ENCODE peak calls at places on chromosome 3, in five cellular contexts. D is body of pancreas, R is right cardiac atrium, J is neuronal stem cell, Q is lung. Z is an unnamed sample. For H3K4me1 and H3K9me3, the result is how much of the 10 kb centered on the place peaks cover.

GRCh38 chr3:52233968-52234367 is 5.0 kb downstream of the TWF2 start:
- DNase-seq in D (no peak), R (peak), Q (no peak), J (no peak), Z (no peak)

GRCh38 chr3:188178293-188178950 is 24.5 kb downstream of the LPP start:
- DNase-seq in R (no peak), Q (no peak), J (no peak), D (no peak), Z (no peak)

GRCh38 chr3:71875461-71875947 is 90.6 kb upstream of the PROK2 start:
- DNase-seq in Q (peak), R (peak), J (peak), D (peak), Z (peak)

GRCh38 chr3:10417849-10418248 is 87.5 kb downstream of the ATP2B2 start:
- DNase-seq in J (no peak), R (no peak), D (no peak), Q (no peak), Z (no peak)

GRCh38 chr3:115814778-115815380 is 191.6 kb downstream of the GAP43 start:
- DNase-seq in R (peak), D (peak), J (peak), Q (peak), Z (peak)

GRCh38 chr3:159418571-159419526 is 569.8 kb upstream of the IL12A start:
- DNase-seq in R (no peak), J (no peak), Q (no peak), D (no peak), Z (no peak)

GRCh38 chr3:177228601-177229190 is 31.4 kb upstream of the TBL1XR1 start:
- DNase-seq in D (no peak), J (no peak), Q (no peak), R (no peak), Z (no peak)

GRCh38 chr3:31186041-31186440 is 291.6 kb upstream of the GADL1 start:
- DNase-seq in J (no peak), Q (no peak), D (no peak), R (no peak), Z (no peak)

GRCh38 chr3:30586091-30586805 is 20.2 kb upstream of the TGFBR2 start:
- DNase-seq in R (no peak), J (no peak), D (no peak), Q (no peak), Z (no peak)

GRCh38 chr3:65878831-65879230 is 159.9 kb downstream of the MAGI1 start:
- DNase-seq in D (no peak), R (no peak), J (no peak), Q (no peak), Z (no peak)

GRCh38 chr3:50671331-50671730 is 3.4 kb upstream of the DOCK3 start:
- DNase-seq in Q (no peak), D (no peak), J (no peak), R (no peak), Z (no peak)

GRCh38 chr3:84683493-84683892 is 275.3 kb upstream of the CADM2 start:
- DNase-seq in J (no peak), D (no peak), R (no peak), Q (no peak), Z (no peak)

GRCh38 chr3:52277071-52277964 is 1.1 kb downstream of the WDR82 start:
- DNase-seq in J (no peak), Q (peak), D (peak), R (peak), Z (peak)

GRCh38 chr3:169604568-169604967 is 58.9 kb downstream of the MECOM start:
- DNase-seq in Q (no peak), R (no peak), D (no peak), J (no peak), Z (no peak)

GRCh38 chr3:18008706-18009363 is 266.4 kb upstream of the TBC1D5 start:
- DNase-seq in R (peak), D (no peak), J (no peak), Q (no peak), Z (no peak)

GRCh38 chr3:109178701-109179100 is 42.2 kb downstream of the C3orf85 start:
- DNase-seq in D (no peak), R (no peak), J (no peak), Q (no peak), Z (no peak)

GRCh38 chr3:13299531-13300155 is 120.5 kb downstream of the NUP210 start:
- DNase-seq in J (no peak), R (no peak), D (peak), Q (no peak), Z (no peak)

GRCh38 chr3:177482048-177482741 is 284.9 kb upstream of the TBL1XR1 start:
- DNase-seq in Q (no peak), D (no peak), R (peak), J (no peak), Z (no peak)

GRCh38 chr3:32447865-32448400 is 54.7 kb downstream of the CMTM6 start:
- DNase-seq in J (no peak), R (no peak), D (no peak), Q (no peak), Z (no peak)

GRCh38 chr3:187368251-187368733 is at the start of gene RTP4:
- DNase-seq in D (peak), Q (no peak), R (no peak), J (no peak), Z (peak)

GRCh38 chr3:37272743-37273142 is 98.4 kb upstream of the LRRFIP2 start:
- DNase-seq in D (no peak), Q (no peak), R (no peak), J (no peak), Z (no peak)

GRCh38 chr3:17195192-17195611 is 310.4 kb downstream of the PLCL2 start:
- DNase-seq in Q (no peak), J (no peak), D (peak), R (peak), Z (no peak)

GRCh38 chr3:172397716-172398405 is 50.4 kb downstream of the GHSR start:
- DNase-seq in R (no peak), D (no peak), Q (no peak), J (no peak), Z (no peak)

GRCh38 chr3:193863657-193864323 is 270.8 kb downstream of the OPA1 start:
- DNase-seq in J (no peak), Q (no peak), R (peak), D (no peak), Z (no peak)

GRCh38 chr3:194204036-194204792 is 68.3 kb downstream of the HES1 start:
- DNase-seq in J (peak), R (peak), D (peak), Q (no peak), Z (no peak)

GRCh38 chr3:197711973-197712707 is 24.6 kb downstream of the RUBCN start:
- DNase-seq in R (peak), D (peak), J (peak), Q (peak), Z (peak)

GRCh38 chr3:52801839-52802238 is 7.2 kb downstream of the ITIH3 start:
- DNase-seq in Q (no peak), D (no peak), R (no peak), J (no peak), Z (no peak)

DNA sequence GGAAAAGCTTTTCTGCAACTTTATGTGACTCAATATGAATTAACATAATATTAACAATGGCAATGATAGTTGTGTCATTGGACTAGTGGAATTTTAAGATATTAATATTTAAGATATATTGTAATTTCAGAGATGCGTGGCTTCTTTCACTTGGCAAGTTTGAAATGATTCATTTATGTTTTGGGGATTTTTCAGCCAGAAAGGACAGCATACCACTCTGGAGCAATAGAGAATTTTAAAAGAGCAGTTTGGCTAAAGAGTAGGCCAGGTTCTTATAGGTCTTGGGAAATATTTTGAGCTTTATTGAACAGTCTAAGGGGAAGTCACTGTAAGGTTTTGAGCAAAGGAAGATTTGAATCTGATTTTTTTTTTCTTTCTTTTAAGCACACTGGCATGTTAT is 16.5 kb downstream of the GMPS start:
- DNase-seq in J (no peak), D (no peak), Q (no peak), R (no peak), Z (no peak)
- H3K4me1 ChIP-seq in J (under half), D (under half), Q (under half), R (under half), Z (under half)

DNA sequence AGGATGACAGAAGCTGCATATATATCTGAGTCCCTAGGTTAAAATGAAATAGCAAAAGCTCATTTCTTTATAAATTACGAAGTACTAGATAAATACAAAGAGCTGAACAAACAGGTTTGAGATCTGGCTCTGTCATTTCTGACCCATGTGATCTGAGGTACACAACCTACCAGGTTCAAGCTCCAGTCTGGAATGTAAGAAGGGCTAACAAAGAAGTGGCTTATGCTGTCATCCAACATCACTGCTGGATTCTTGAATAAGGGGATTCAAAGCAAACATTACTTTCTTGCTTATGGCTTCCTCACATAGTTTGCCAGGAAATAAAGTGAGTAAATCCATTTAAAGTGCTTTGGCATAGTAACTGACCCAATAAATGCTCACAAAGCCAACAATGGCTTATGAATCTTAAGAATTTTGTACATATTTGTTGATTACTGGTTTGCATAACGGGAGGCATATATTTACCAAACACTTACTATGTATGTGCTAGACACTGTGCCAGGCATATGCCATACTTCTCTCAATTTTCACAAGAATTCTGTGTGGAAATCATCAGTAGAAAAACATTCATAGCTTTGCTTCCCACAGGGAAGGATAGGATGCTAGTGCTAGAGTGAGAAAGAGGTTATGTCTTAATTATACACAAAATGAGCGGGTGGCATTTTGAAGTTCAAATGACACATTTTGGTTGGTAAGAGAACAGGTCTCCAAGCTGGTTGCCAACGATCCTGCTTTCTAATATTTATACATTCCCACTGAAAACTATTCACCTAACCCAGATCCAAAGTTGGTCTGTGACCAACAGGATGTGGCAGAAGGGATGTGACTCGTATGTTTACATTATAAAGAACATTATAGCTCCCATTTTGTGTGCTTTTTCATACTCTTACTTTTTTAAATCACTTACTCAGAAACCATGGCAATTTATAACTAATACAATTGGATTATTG is 38.7 kb upstream of the CSPG5 start:
- DNase-seq in J (no peak), R (no peak), Q (no peak), D (no peak), Z (no peak)
- H3K4me3 ChIP-seq in J (no peak), R (no peak), Q (no peak), D (no peak), Z (no peak)

GRCh38 chr3:69353492-69353891 is 32.4 kb downstream of the FRMD4B start:
- DNase-seq in D (no peak), Q (no peak), R (peak), J (no peak), Z (no peak)
- H3K9me3 ChIP-seq in D (under half), Q (under half), R (under half), J (under half), Z (under half)

DNA sequence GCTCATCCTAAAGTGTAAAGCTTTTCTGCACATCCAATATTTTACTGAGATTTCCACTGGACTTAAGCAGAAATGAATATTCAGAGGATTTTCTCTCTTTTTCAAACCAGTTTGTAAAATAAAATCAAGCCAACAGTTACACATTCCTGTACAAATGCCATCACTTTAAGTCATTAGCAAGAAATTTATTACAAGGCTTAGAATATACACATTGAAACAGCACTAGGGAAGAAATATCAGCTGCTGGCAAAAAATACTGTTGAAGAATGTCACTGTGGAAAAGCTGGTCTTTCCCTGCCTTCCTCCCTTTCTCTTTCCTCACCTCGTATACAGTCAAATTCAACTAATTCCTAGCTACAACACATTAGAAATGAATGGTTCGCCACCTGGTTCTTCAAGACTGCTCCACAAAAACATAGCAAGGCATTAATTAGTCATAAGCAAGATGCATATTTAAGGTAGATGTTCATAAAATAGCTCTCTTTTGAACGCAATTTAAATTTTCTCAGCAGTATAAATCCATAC is 21.3 kb downstream of the PLOD2 start:
- DNase-seq in R (no peak), J (no peak), Q (no peak), D (no peak), Z (no peak)
- H3K4me1 ChIP-seq in R (under half), J (under half), Q (under half), D (under half), Z (under half)

DNA sequence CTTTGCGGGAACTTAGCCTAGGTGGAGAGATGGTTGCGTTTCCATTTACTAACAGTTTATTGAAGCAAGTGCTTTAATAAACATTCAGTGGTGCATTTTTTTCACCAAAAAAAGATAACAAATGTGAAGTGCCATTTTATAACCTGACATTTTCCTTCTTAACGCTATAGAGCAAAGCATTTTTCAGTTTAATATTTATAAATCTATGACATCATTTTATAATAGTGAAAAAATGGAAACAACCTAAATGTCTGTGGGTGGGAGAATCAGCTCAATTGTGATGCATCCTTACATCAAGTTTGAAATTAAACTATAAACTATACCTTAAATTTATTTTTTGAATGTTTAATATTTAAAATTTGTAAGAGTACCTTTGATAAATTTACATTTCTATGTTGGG is 67.1 kb upstream of the CSTA start:
- DNase-seq in Q (no peak), J (no peak), D (no peak), R (no peak), Z (no peak)
- H3K4me3 ChIP-seq in Q (no peak), J (no peak), D (no peak), R (no peak), Z (no peak)

DNA sequence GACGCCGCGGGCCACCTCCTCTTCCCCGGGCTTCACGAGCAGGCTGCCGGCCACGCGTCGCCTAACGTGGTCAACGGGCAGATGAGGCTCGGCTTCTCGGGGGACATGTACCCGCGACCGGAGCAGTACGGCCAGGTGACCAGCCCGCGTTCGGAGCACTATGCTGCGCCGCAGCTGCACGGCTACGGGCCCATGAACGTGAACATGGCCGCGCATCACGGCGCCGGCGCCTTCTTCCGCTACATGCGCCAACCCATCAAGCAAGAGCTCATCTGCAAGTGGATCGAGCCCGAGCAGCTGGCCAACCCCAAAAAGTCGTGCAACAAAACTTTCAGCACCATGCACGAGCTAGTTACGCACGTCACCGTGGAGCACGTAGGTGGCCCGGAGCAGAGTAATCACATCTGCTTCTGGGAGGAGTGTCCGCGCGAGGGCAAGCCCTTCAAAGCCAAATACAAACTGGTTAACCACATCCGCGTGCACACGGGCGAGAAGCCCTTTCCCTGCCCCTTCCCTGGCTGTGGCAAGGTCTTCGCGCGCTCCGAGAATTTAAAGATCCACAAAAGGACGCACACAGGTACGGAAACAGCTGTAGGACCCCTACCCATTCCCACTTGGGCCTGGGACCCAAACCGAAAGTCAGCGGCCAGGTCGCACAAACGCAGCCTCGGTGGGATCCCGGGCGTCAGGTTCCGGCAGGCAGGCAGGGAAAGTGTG is 1.5 kb downstream of the ZIC1 start:
- DNase-seq in D (no peak), Q (peak), R (no peak), J (peak), Z (no peak)
- H3K9me3 ChIP-seq in D (under half), Q (under half), R (under half), J (under half), Z (under half)

GRCh38 chr3:185929192-185930151 is 8.3 kb downstream of the TRA2B start:
- DNase-seq in R (no peak), D (no peak), Q (no peak), J (no peak), Z (no peak)
- H3K4me1 ChIP-seq in R (under half), D (half or more), Q (under half), J (under half), Z (half or more)

Z was measured in CD4-positive, CD25-positive, alpha-beta regulatory T cell.